ENCODE peak calls at places on chromosomes 16 and 17, in six cellular contexts. C is H1, J is mesendoderm, R is H9, M is mesenchymal stem cell, P is IMR-90. I is an unnamed sample.

GRCh38 chr17:27407916-27408846 is 48.1 kb upstream of the KSR1 start:
- DNase-seq in C (no peak), J (peak; percentile 26), R (no peak), M (peak; percentile 60), P (peak; percentile 51), I (peak; percentile 5)

GRCh38 chr16:54200161-54200534 is 86.4 kb downstream of the IRX3 start:
- DNase-seq in C (no peak), J (no peak), R (no peak), M (no peak), P (no peak), I (no peak)

GRCh38 chr16:86665319-86665675 is 86.9 kb downstream of the FOXL1 start:
- DNase-seq in C (no peak), J (no peak), R (no peak), M (peak; percentile 66), P (peak; percentile 86), I (no peak)

GRCh38 chr17:43779145-43780125 is 658 bp upstream of the DUSP3 start:
- DNase-seq in C (no peak), J (peak; percentile 69), R (peak; percentile 66), M (peak; percentile 62), P (peak; percentile 25), I (no peak)

GRCh38 chr16:27729516-27730304 is 179.8 kb downstream of the KATNIP start:
- DNase-seq in C (no peak), J (no peak), R (no peak), M (no peak), P (peak; percentile 55), I (no peak)

GRCh38 chr17:77842148-77842905 is 116.2 kb upstream of the TNRC6C start:
- DNase-seq in C (no peak), J (no peak), R (no peak), M (no peak), P (peak; percentile 38), I (peak; percentile 6)

GRCh38 chr16:83631006-83631405 is 176.8 kb upstream of the HSBP1 start:
- DNase-seq in C (no peak), J (no peak), R (peak; percentile 12), M (no peak), P (no peak), I (no peak)

GRCh38 chr16:56673916-56674315 is 4.3 kb downstream of the MT1H start:
- DNase-seq in C (no peak), J (peak; percentile 63), R (peak; percentile 67), M (peak; percentile 43), P (peak; percentile 20), I (peak; percentile 40)

GRCh38 chr16:7998789-7999453 is 591.4 kb downstream of the TMEM114 start:
- DNase-seq in C (no peak), J (peak; percentile 3), R (no peak), M (no peak), P (no peak), I (no peak)

GRCh38 chr16:9706217-9706616 is 476.0 kb downstream of the GRIN2A start:
- DNase-seq in C (no peak), J (no peak), R (no peak), M (peak; percentile 0), P (no peak), I (peak; percentile 7)

GRCh38 chr16:89117975-89118289 is 24.3 kb downstream of the ACSF3 start:
- DNase-seq in C (no peak), J (no peak), R (no peak), M (no peak), P (no peak), I (peak; percentile 48)

GRCh38 chr17:21678451-21679081 is 13.8 kb upstream of the KCNJ18 start:
- DNase-seq in C (no peak), J (no peak), R (no peak), M (no peak), P (no peak), I (peak; percentile 52)

GRCh38 chr16:28192811-28193529 is 18.8 kb downstream of the XPO6 start:
- DNase-seq in C (no peak), J (no peak), R (no peak), M (no peak), P (no peak), I (no peak)

GRCh38 chr17:82893779-82894178 is 54.0 kb upstream of the ZNF750 start:
- DNase-seq in C (no peak), J (no peak), R (no peak), M (no peak), P (peak; percentile 8), I (no peak)

GRCh38 chr16:84848991-84849634 is 29.3 kb downstream of the CRISPLD2 start:
- DNase-seq in C (no peak), J (no peak), R (no peak), M (no peak), P (no peak), I (no peak)

GRCh38 chr17:31310877-31311276 is 3.0 kb downstream of the EVI2B start:
- DNase-seq in C (no peak), J (no peak), R (no peak), M (no peak), P (no peak), I (no peak)

GRCh38 chr17:34673995-34674900 is 94.9 kb downstream of the TMEM132E start:
- DNase-seq in C (no peak), J (no peak), R (no peak), M (no peak), P (no peak), I (no peak)

GRCh38 chr17:77884967-77885641 is 73.4 kb upstream of the TNRC6C start:
- DNase-seq in C (no peak), J (no peak), R (no peak), M (no peak), P (no peak), I (no peak)

GRCh38 chr16:85126731-85127662 is 14.7 kb upstream of the CIBAR2 start:
- DNase-seq in C (no peak), J (peak; percentile 37), R (no peak), M (peak; percentile 89), P (peak; percentile 93), I (no peak)

GRCh38 chr16:28157768-28158535 is 53.8 kb downstream of the XPO6 start:
- DNase-seq in C (no peak), J (no peak), R (no peak), M (peak; percentile 78), P (peak; percentile 59), I (no peak)

GRCh38 chr16:8376858-8377257 is 213.5 kb downstream of the TMEM114 start:
- DNase-seq in C (no peak), J (no peak), R (no peak), M (no peak), P (no peak), I (no peak)

GRCh38 chr17:20203761-20204263 is 194.7 kb downstream of the SPECC1 start:
- DNase-seq in C (no peak), J (no peak), R (no peak), M (peak; percentile 32), P (peak; percentile 44), I (no peak)

GRCh38 chr16:30694926-30695678 is 3.9 kb upstream of the SRCAP start:
- DNase-seq in C (no peak), J (no peak), R (no peak), M (no peak), P (no peak), I (no peak)

GRCh38 chr17:75737133-75737962 is 16.1 kb downstream of the ITGB4 start:
- DNase-seq in C (no peak), J (no peak), R (no peak), M (no peak), P (no peak), I (no peak)
- H2BK120ac ChIP-seq in C (no peak overlapping the region), J (no peak overlapping the region), R (no peak overlapping the region), M (no peak overlapping the region), P (no peak overlapping the region), I (no peak overlapping the region)

DNA sequence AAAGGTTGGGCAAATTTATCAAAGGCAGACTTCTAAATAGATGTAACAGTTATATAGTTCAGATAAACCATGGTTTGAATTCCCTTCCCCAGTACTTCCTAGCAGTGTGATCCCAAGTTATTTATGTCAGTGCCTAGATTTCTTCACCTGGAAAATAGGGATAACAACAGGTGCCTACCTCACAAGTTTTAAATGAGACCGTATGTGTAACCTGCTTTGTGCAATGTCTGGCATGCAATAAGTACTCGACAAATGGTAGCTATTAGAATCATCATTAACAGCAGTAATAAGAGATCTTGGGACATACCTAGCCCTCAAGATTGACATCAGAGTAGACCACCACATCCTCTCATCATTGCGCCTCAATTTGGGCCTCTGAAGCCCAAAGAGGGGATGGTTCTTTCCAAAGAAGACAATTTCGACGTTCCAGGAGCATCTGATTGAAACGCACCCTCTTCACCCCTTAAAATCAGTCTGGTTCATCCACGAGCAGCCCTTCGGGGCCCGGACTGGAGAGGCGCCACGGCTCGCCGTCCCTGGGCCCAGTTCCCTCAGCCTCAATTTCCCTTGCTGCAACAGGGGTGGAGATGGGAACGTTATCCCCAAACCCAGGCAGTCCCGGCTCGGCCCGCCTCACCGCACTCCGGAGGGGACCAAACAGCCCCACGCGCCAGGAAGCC is 541 bp downstream of the ACACA start:
- DNase-seq in C (no peak), J (peak; percentile 11), R (no peak), M (no peak), P (no peak), I (no peak)
- H2BK120ac ChIP-seq in C (peak overlapping the region; percentile 39), J (peak overlapping the region; percentile 17), R (no peak overlapping the region), M (peak overlapping the region; percentile 92), P (peak overlapping the region; percentile 56), I (peak overlapping the region; percentile 89)

GRCh38 chr17:19017401-19017800 is 12.8 kb upstream of the FAM83G start:
- DNase-seq in C (no peak), J (no peak), R (no peak), M (no peak), P (no peak), I (no peak)

GRCh38 chr17:19020016-19020415 is 15.5 kb upstream of the FAM83G start:
- DNase-seq in C (no peak), J (no peak), R (no peak), M (no peak), P (no peak), I (no peak)

GRCh38 chr17:19017804-19018599 is 13.4 kb upstream of the FAM83G start:
- DNase-seq in C (no peak), J (no peak), R (no peak), M (no peak), P (no peak), I (no peak)

GRCh38 chr17:19018600-19018950 is 14.0 kb upstream of the FAM83G start:
- DNase-seq in C (no peak), J (no peak), R (no peak), M (no peak), P (no peak), I (no peak)

GRCh38 chr17:19019041-19019941 is 14.7 kb upstream of the FAM83G start:
- DNase-seq in C (no peak), J (no peak), R (no peak), M (no peak), P (no peak), I (no peak)
- H2BK120ac ChIP-seq in C (no peak overlapping the region), J (no peak overlapping the region), R (no peak overlapping the region), M (no peak overlapping the region), P (no peak overlapping the region), I (no peak overlapping the region)

DNA sequence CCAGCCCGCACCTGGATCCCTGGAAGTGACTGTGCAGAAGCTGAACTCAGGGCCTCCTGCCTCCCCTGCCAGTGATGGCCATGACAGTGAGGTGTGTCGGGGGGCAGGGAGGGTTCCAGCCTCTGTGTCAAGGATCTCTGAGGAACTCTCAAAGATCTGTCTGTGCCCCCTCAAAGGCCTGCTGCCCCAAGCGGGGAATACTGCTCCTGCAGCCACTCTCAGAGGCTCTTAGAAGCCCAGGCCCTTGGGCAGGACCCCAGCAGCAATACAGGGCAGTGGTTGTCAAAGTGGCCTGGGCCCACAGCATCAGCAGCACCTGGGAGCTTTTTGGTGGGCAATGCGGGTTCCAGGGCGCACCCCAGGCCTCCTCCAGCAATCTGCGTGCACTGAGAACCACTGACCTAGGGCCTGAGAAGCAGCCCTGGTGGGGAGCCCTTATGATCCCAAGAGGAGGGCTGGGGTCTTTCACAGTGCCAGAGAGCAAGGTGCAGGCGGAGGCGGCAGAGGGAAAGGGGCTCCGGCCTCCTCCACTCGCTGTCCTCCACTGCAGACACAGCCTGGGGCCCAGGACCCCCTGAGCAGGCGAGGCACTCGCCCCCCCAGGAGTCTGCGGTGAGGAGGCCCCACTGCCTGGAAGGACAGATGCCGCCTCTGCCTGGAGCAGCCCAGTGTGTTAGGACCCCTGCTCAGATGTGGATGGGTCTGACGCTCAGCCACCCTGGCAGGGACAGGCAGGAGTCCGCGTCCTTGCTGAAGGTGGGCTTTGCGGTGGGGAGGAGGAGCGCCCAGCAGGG is 42.1 kb downstream of the ENGASE start:
- DNase-seq in C (no peak), J (no peak), R (no peak), M (no peak), P (no peak), I (no peak)
- H2BK120ac ChIP-seq in C (no peak overlapping the region), J (no peak overlapping the region), R (no peak overlapping the region), M (no peak overlapping the region), P (no peak overlapping the region), I (no peak overlapping the region)

I was measured in trophoblast cell.